ENCODE peak calls at places on chromosomes 1 and 21, in six cellular contexts. Q is head of caudate nucleus; R is endothelial cell; S is activated CD8-positive, alpha-beta memory T cell treated with anti-CD3 and anti-CD28 coated beads for 24 hours; F is NAMALWA; W is kidney tubule cell. N is an unnamed sample.
A peak's percentile ranks its signal among the peaks of the same experiment; 100 is the strongest.

GRCh38 chr1:202248861-202249260 is 55.3 kb downstream of the LGR6 start:
- DNase-seq in R (no peak), F (no peak), S (no peak), Q (no peak), W (no peak), N (no peak)

GRCh38 chr1:205967555-205968335 is 24.5 kb upstream of the SLC26A9 start:
- DNase-seq in S (no peak), R (no peak), W (no peak), F (no peak), Q (no peak), N (no peak)

GRCh38 chr1:12434174-12434573 is 183.8 kb downstream of the DHRS3 start:
- DNase-seq in F (no peak), Q (peak; percentile 40), S (peak; percentile 80), W (peak; percentile 74), R (no peak), N (no peak)

GRCh38 chr21:44454747-44455523 is at the start of gene LRRC3:
- DNase-seq in S (peak; percentile 87), Q (no peak), F (peak; percentile 57), R (peak; percentile 92), W (peak; percentile 70), N (no peak)

GRCh38 chr1:204659061-204659460 is 26.5 kb downstream of the LRRN2 start:
- DNase-seq in W (peak; percentile 34), Q (no peak), R (no peak), F (no peak), S (no peak), N (no peak)

GRCh38 chr1:119674110-119674509 is 26.0 kb upstream of the ZNF697 start:
- DNase-seq in R (no peak), W (peak; percentile 65), S (no peak), Q (no peak), F (no peak), N (no peak)

GRCh38 chr1:2457444-2457843 is 18.6 kb upstream of the PLCH2 start:
- DNase-seq in R (no peak), S (no peak), W (no peak), F (no peak), Q (no peak), N (no peak)

GRCh38 chr1:9539829-9540550 is 725 bp downstream of the SLC25A33 start:
- DNase-seq in W (peak; percentile 71), R (peak; percentile 41), F (peak; percentile 73), Q (peak; percentile 40), S (no peak), N (peak; percentile 32)

N was measured in pons.